ENCODE peak calls at places on chromosomes 2 and 18, in nine cellular contexts. D, X, M, C, K, I, E, F and B are unnamed samples.

GRCh38 chr2:14511541-14511940 is 121.0 kb upstream of the LRATD1 start:
- DNase-seq in I (no peak), M (no peak), K (no peak), C (no peak), D (no peak), X (no peak), E (no peak), F (no peak), B (no peak)

GRCh38 chr2:196170681-196171247 is 614 bp downstream of the STK17B start:
- DNase-seq in X (peak), D (peak), F (peak), I (no peak), E (no peak), C (peak), M (peak), K (peak), B (no peak)

GRCh38 chr2:96869824-96870630 is at the start of gene SEMA4C:
- DNase-seq in X (peak), I (peak), E (no peak), M (peak), C (peak), K (peak), F (peak), D (peak), B (no peak)

GRCh38 chr2:159086332-159086731 is 117.9 kb downstream of the TANC1 start:
- DNase-seq in C (peak), M (peak), D (no peak), E (no peak), K (no peak), F (no peak), I (peak), X (no peak), B (no peak)

GRCh38 chr2:163778045-163778753 is 42.4 kb upstream of the FIGN start:
- DNase-seq in K (no peak), F (no peak), M (no peak), C (no peak), D (no peak), E (no peak), X (no peak), I (peak), B (no peak)

GRCh38 chr2:20242727-20243377 is 17.9 kb upstream of the SDC1 start:
- DNase-seq in M (no peak), D (no peak), E (no peak), C (no peak), X (no peak), I (no peak), F (no peak), K (no peak), B (no peak)

GRCh38 chr2:168244318-168244717 is 3.1 kb downstream of the STK39 start:
- DNase-seq in M (peak), E (no peak), K (peak), C (no peak), F (no peak), X (no peak), D (no peak), I (no peak), B (no peak)

GRCh38 chr18:33135951-33136660 is 304.4 kb downstream of the CCDC178 start:
- DNase-seq in I (no peak), M (no peak), C (no peak), E (no peak), F (no peak), X (no peak), D (no peak), K (no peak), B (no peak)

GRCh38 chr2:39407516-39408296 is 29.4 kb downstream of the MAP4K3 start:
- DNase-seq in F (no peak), K (no peak), D (no peak), I (no peak), X (no peak), M (no peak), C (no peak), E (no peak), B (no peak)

GRCh38 chr2:217412721-217413120 is 552.9 kb upstream of the TNP1 start:
- DNase-seq in C (no peak), M (no peak), E (no peak), I (no peak), F (no peak), D (no peak), X (no peak), K (no peak), B (no peak)

GRCh38 chr2:187874786-187875185 is 320.6 kb upstream of the TFPI start:
- DNase-seq in I (no peak), D (no peak), X (no peak), K (no peak), F (no peak), C (no peak), E (no peak), M (no peak), B (no peak)

GRCh38 chr2:160474319-160474645 is 19.3 kb downstream of the RBMS1 start:
- DNase-seq in M (no peak), D (no peak), F (no peak), C (no peak), X (no peak), K (no peak), I (no peak), E (no peak), B (no peak)

GRCh38 chr18:2222270-2223185 is 348.8 kb downstream of the METTL4 start:
- DNase-seq in C (no peak), X (peak), F (no peak), M (peak), E (no peak), D (no peak), I (no peak), K (no peak), B (no peak)

GRCh38 chr2:2926009-2926857 is 451.4 kb downstream of the EIPR1 start:
- DNase-seq in X (no peak), E (no peak), M (no peak), K (no peak), I (no peak), F (no peak), D (no peak), C (no peak), B (no peak)

GRCh38 chr2:181457741-181458425 is 697 bp downstream of the ITGA4 start:
- DNase-seq in E (peak), F (peak), D (peak), X (peak), M (peak), K (peak), I (no peak), C (peak), B (peak)

GRCh38 chr2:104583791-104584190 is 270.1 kb upstream of the POU3F3 start:
- DNase-seq in D (no peak), K (no peak), M (no peak), I (no peak), X (no peak), C (no peak), F (no peak), E (no peak), B (no peak)

GRCh38 chr2:56185582-56186046 is 1.8 kb downstream of the CCDC85A start:
- DNase-seq in I (peak), F (peak), E (no peak), K (peak), C (no peak), D (peak), M (no peak), X (no peak), B (peak)

GRCh38 chr18:59459352-59460059 is 100.4 kb upstream of the LMAN1 start:
- DNase-seq in X (no peak), E (no peak), D (no peak), M (no peak), I (no peak), C (peak), K (no peak), F (no peak), B (no peak)

GRCh38 chr2:44528595-44528994 is 166.8 kb downstream of the CAMKMT start:
- DNase-seq in D (no peak), M (no peak), E (no peak), F (no peak), X (no peak), I (no peak), K (no peak), C (no peak), B (no peak)

GRCh38 chr18:79668203-79668602 is 11.4 kb upstream of the CTDP1 start:
- DNase-seq in I (no peak), M (no peak), K (no peak), X (no peak), E (no peak), D (no peak), F (no peak), C (no peak), B (no peak)

GRCh38 chr2:105328281-105329196 is 996 bp downstream of the TGFBRAP1 start:
- DNase-seq in X (peak), D (no peak), I (peak), M (peak), E (no peak), K (peak), C (peak), F (peak), B (peak)

GRCh38 chr2:196955036-196955435 is 28.5 kb upstream of the PGAP1 start:
- DNase-seq in I (no peak), X (no peak), M (no peak), F (no peak), C (no peak), E (no peak), K (no peak), D (no peak), B (no peak)

GRCh38 chr2:112031473-112031872 is 23.6 kb upstream of the TMEM87B start:
- DNase-seq in C (no peak), D (no peak), I (peak), X (no peak), E (no peak), F (no peak), K (no peak), M (no peak), B (no peak)

DNA sequence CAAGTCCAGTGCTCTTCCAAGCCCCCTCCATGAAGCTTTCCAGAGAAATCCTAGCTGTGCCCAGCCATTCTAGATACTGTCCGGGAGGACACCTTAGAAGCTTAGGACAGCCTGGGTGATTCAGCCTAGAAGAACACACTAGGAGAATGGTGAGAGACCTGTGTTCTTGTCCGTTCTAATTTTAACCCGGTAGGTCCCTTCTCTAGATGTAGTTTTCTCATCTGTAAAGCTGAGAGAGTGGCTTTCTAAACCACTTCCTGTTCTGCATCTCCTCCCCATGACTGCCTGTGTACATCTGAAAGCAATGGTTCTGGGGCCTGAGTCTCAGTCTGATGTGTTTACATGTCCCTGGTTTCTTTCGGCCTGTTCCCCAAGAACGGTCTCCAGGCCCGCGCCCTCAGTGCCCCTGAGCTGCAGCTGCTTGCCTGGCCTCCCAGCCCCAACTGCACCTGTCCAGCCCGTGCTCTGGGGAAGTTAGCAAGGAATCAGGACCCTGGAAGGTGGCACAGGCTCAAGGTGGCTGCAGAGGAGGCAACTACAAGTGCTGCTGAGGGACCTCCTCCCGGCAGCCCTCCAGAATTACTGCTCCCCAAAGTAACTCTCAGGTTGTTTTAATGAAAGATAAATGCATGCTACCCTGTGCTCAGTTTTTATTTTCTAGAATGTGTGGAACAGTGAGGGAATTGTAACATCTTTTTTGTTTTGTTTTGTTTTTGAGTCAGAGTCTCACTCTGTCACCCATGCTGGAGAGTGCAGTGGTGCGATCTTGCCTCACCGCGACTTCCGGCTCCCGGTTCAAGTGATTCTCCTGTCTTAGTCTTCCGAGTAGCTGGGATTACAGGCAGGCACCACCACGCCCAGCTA is 105.9 kb downstream of the LBH start:
- DNase-seq in C (no peak), D (peak), K (peak), M (peak), E (no peak), X (no peak), I (no peak), F (no peak), B (no peak)
- TF ChIP-seq POLR2A in C (no peak), D (no peak), K (no peak), M (no peak), E (no peak), X (no peak), I (no peak), F (no peak), B (no peak)

GRCh38 chr18:72762505-72763122 is 105.2 kb downstream of the NETO1 start:
- DNase-seq in K (no peak), I (no peak), X (no peak), M (no peak), F (no peak), E (no peak), D (no peak), C (peak), B (no peak)
- TF ChIP-seq CTCF in K (peak), I (peak), X (peak), M (peak), F (peak), E (peak), D (peak), C (peak), B (no peak)

GRCh38 chr2:85254540-85255261 is 73.1 kb downstream of the TGOLN2 start:
- DNase-seq in E (no peak), K (peak), M (no peak), I (no peak), X (no peak), C (no peak), F (no peak), D (no peak), B (no peak)
- H3K4me3 ChIP-seq in E (no peak), K (no peak), M (no peak), I (no peak), X (no peak), C (no peak), F (no peak), D (no peak), B (no peak)

DNA sequence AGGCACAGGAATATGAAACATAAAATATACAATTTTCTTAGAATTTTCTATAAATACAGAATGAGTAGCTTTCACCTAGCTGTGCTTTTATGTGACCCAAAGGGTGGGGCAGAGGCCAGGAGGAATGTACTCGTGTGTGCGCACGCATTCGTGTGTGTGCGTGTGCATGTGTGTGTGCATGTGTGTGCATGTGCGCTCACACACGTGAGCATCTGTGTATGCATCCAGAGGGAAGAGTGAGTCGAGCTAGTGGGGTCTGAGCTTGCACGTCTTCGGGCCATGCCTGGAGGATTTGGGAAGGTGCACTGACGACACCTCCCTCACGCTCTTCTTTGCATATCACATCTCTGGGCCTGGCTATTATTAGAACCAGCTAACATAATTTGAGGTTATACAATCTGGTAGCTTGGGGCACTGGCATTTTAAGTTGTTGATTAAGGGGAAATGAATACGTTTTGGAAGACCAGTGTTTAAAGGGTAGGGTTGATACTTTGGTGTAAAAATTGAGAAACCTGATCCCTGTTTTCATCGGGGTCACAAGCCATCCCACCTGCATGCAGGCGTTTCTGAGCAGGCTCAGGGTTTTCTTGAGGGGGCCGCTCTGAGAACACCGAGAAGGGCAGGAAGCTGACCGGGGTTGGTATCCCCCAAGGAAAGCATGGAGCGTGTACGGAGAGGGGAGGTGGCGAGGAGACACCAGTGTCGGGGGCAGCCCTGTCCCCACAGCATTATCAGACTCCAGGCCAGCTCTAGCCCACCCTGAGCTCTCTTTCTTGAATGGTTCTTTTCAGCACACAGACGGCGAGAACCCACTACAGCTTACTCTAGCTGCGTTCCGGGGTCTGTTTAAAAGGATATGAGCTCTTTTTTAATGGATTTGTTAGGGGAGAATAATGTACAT is 85.3 kb downstream of the LRRFIP1 start:
- DNase-seq in F (no peak), I (no peak), K (no peak), C (no peak), E (peak), M (no peak), D (no peak), X (no peak), B (peak)
- TF ChIP-seq POLR2A in F (no peak), I (no peak), K (no peak), C (no peak), E (no peak), M (no peak), D (no peak), X (no peak), B (no peak)

GRCh38 chr2:108287169-108287568 is 1.5 kb upstream of the SULT1C2 start:
- DNase-seq in C (no peak), I (no peak), X (no peak), F (no peak), M (no peak), E (no peak), K (no peak), D (no peak), B (no peak)

GRCh38 chr2:108293850-108294249 is 5.2 kb downstream of the SULT1C2 start:
- DNase-seq in M (no peak), I (no peak), E (no peak), F (no peak), C (no peak), D (no peak), X (no peak), K (no peak), B (no peak)

DNA sequence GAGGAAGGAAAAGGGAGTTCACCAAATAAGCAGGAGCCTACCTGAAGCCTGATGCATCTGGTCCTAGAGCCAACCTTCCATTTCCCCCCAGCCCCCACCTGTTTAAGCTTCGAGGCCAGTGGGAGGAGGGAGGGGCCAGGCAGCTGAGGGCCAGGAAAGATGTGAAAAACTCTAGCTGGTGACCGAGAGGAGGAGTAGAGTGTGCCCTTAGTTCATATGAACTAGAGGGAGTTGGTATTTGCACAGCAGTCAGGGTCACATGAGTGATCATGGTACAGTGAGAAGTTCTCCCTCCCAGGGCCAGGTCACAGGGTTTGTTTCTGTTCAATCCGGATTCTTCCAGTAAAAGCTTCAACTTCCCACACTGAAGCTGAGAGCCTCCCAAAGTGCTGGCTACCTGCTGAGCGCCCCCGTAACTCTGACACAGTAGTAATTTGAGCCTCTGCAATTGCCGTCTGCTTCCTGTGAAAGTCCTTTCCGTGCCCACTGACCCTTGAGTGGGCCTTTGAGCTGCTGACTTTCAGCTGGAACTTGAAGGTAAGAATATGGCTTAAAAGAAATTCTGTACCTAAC is at the start of gene SULT1C2:
- DNase-seq in M (no peak), I (peak), D (no peak), K (no peak), X (no peak), F (peak), E (no peak), C (no peak), B (no peak)
- TF ChIP-seq CTCF in M (no peak), I (no peak), D (no peak), K (no peak), X (no peak), F (no peak), E (no peak), C (no peak), B (no peak)